ENCODE peak calls at places on chromosomes 6 and 20, in four cellular contexts. R is MM.1S, Q is IMR-90, W is AG04450. E is an unnamed sample.

GRCh38 chr6:169045486-169045885 is 208.2 kb downstream of the THBS2 start:
- DNase-seq in R (peak), Q (no peak), W (no peak), E (no peak)

GRCh38 chr6:156420172-156420993 is 356.8 kb upstream of the ARID1B start:
- DNase-seq in R (no peak), Q (peak), W (no peak), E (no peak)

GRCh38 chr6:66663127-66663526 is 956.1 kb upstream of the EYS start:
- DNase-seq in R (no peak), Q (no peak), W (no peak), E (no peak)

GRCh38 chr20:43748274-43748673 is 21.5 kb upstream of the GTSF1L start:
- DNase-seq in R (no peak), Q (peak), W (no peak), E (no peak)

GRCh38 chr20:12098411-12098810 is 180.7 kb downstream of the BTBD3 start:
- DNase-seq in R (no peak), Q (no peak), W (no peak), E (no peak)

GRCh38 chr20:23601715-23602114 is 4.0 kb downstream of the CST9 start:
- DNase-seq in R (no peak), Q (no peak), W (no peak), E (no peak)

GRCh38 chr20:34843421-34843820 is 18.0 kb upstream of the NCOA6 start:
- DNase-seq in R (no peak), Q (no peak), W (no peak), E (no peak)

GRCh38 chr6:31272431-31272830 is 539 bp upstream of the HLA-C start:
- DNase-seq in R (no peak), Q (no peak), W (no peak), E (no peak)

GRCh38 chr6:4943716-4944115 is 60.1 kb downstream of the RPP40 start:
- DNase-seq in R (no peak), Q (peak), W (no peak), E (no peak)

GRCh38 chr20:53652090-53652858 is 58.6 kb upstream of the ZNF217 start:
- DNase-seq in R (peak), Q (peak), W (no peak), E (peak)

GRCh38 chr6:149889321-149889720 is 8.6 kb downstream of the RAET1E start:
- DNase-seq in R (no peak), Q (peak), W (no peak), E (no peak)

GRCh38 chr6:161407581-161407980 is 133.7 kb upstream of the AGPAT4 start:
- DNase-seq in R (peak), Q (peak), W (peak), E (no peak)

GRCh38 chr6:142380626-142381025 is 78.8 kb downstream of the ADGRG6 start:
- DNase-seq in R (no peak), Q (no peak), W (no peak), E (no peak)

GRCh38 chr6:20159781-20160540 is 52.3 kb downstream of the MBOAT1 start:
- DNase-seq in R (no peak), Q (peak), W (no peak), E (no peak)

GRCh38 chr20:56752274-56752673 is 123.2 kb downstream of the TFAP2C start:
- DNase-seq in R (no peak), Q (no peak), W (no peak), E (no peak)

GRCh38 chr6:54655162-54655561 is 191.4 kb upstream of the FAM83B start:
- DNase-seq in R (no peak), Q (no peak), W (no peak), E (no peak)

GRCh38 chr6:112356994-112357393 is 9.9 kb downstream of the RFPL4B start:
- DNase-seq in R (no peak), Q (no peak), W (no peak), E (no peak)

GRCh38 chr6:121851056-121851455 is 415.6 kb downstream of the GJA1 start:
- DNase-seq in R (no peak), Q (peak), W (no peak), E (no peak)

GRCh38 chr6:30013296-30013922 is 47.7 kb upstream of the POLR1H start:
- DNase-seq in R (no peak), Q (no peak), W (no peak), E (peak)

GRCh38 chr6:62150048-62150663 is 135.9 kb downstream of the KHDRBS2 start:
- DNase-seq in R (peak), Q (peak), W (no peak), E (peak)

GRCh38 chr20:23606652-23607049 is 934 bp upstream of the CST9 start:
- DNase-seq in R (peak), Q (peak), W (peak), E (peak)

GRCh38 chr6:13980534-13980933 is 55.8 kb downstream of the RNF182 start:
- DNase-seq in R (no peak), Q (no peak), W (no peak), E (no peak)

GRCh38 chr6:64411226-64411625 is 775.6 kb downstream of the PHF3 start:
- DNase-seq in R (no peak), Q (no peak), W (no peak), E (no peak)

GRCh38 chr6:122184260-122184934 is 215.1 kb upstream of the HSF2 start:
- DNase-seq in R (no peak), Q (peak), W (peak), E (no peak)

GRCh38 chr6:45959534-45960195 is 56.0 kb downstream of the CLIC5 start:
- DNase-seq in R (no peak), Q (no peak), W (no peak), E (no peak)

GRCh38 chr20:2610941-2611720 is 41.3 kb upstream of the NOP56 start:
- DNase-seq in R (no peak), Q (no peak), W (no peak), E (no peak)

GRCh38 chr6:149473080-149474052 is 11.4 kb downstream of the ZC3H12D start:
- DNase-seq in R (no peak), Q (no peak), W (no peak), E (no peak)

GRCh38 chr20:2246081-2246491 is 49.7 kb upstream of the TGM3 start:
- DNase-seq in R (no peak), Q (no peak), W (no peak), E (no peak)

GRCh38 chr20:4726710-4727391 is 5.1 kb downstream of the PRND start:
- DNase-seq in R (no peak), Q (peak), W (peak), E (peak)

GRCh38 chr6:118558811-118559217 is 10.7 kb downstream of the PLN start:
- DNase-seq in R (peak), Q (no peak), W (no peak), E (no peak)

GRCh38 chr6:28982476-28983266 is 22.4 kb downstream of the ZNF311 start:
- DNase-seq in R (peak), Q (peak), W (no peak), E (no peak)
- TF ChIP-seq CTCF in R (peak), Q (peak), W (peak), E (no peak)

DNA sequence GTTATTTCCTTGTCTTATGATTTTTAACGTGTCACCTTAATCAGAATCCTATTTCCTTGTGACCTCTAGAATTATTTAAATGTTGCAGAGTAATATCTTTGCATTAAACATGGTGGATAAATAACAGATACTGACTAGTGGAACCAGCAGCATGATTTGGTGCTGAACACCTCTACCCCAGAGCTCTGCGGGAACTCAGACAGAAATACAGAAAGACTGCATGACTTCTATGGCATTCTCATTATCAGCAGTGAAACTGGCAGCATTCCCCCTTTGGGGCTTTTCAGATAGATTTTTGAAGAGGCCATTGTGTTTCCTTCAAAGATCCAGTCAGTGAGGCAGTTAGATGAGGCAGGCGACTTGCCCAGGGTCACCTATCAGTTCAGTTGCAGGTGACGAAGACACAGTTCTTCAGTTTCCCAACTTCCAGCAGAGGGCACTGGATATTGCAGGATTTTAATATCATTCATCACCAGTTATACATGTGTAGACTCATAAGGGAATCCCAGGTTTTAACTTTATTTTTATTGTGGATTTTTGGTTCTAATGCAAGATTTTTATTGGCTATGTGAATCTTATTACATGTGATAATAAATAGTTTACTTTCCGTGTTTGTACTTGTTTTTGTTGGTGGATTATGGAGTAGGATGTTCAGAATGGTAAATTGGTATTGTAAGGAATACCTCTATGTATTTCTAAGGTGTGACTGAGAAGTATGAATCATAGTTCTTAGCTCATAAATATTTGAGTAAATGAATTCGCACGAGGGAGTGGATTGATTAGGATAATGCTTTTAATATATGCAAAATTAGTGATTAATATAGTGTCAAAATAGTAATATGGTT is 81.3 kb downstream of the AFDN start:
- DNase-seq in R (no peak), Q (peak), W (no peak), E (no peak)
- TF ChIP-seq CTCF in R (no peak), Q (peak), W (peak), E (peak)

GRCh38 chr6:26594128-26594493 is 2.6 kb upstream of the ABT1 start:
- DNase-seq in R (no peak), Q (no peak), W (no peak), E (no peak)

GRCh38 chr6:26594730-26595632 is 1.8 kb upstream of the ABT1 start:
- DNase-seq in R (no peak), Q (peak), W (no peak), E (no peak)

GRCh38 chr6:26593278-26594127 is 3.2 kb upstream of the ABT1 start:
- DNase-seq in R (no peak), Q (no peak), W (no peak), E (no peak)

GRCh38 chr6:26595669-26596269 is 984 bp upstream of the ABT1 start:
- DNase-seq in R (peak), Q (peak), W (peak), E (peak)

GRCh38 chr6:26592649-26593048 is 4.1 kb upstream of the ABT1 start:
- DNase-seq in R (no peak), Q (no peak), W (no peak), E (no peak)
- TF ChIP-seq CTCF in R (no peak), Q (no peak), W (no peak), E (no peak)

GRCh38 chr6:26020291-26020982 is 57.8 kb downstream of the TRIM38 start:
- DNase-seq in R (peak), Q (peak), W (peak), E (peak)
- TF ChIP-seq CTCF in R (no peak), Q (peak), W (no peak), E (no peak)

GRCh38 chr6:71288228-71289038 is at the start of gene OGFRL1:
- DNase-seq in R (peak), Q (peak), W (no peak), E (peak)
- TF ChIP-seq CTCF in R (no peak), Q (peak), W (no peak), E (peak)

E was measured in GM13976.